ENCODE peak calls at places on chromosomes 3 and 15, in four cellular contexts. O is sigmoid colon, I is stomach, A is body of pancreas. M is an unnamed sample.

GRCh38 chr3:103048371-103048722 is 613.5 kb downstream of the ZPLD1 start:
- DNase-seq in O (no peak), I (no peak), A (no peak), M (no peak)

GRCh38 chr3:174023445-174023844 is 625.9 kb downstream of the NLGN1 start:
- DNase-seq in O (no peak), I (no peak), A (no peak), M (no peak)

GRCh38 chr15:90873998-90874605 is 5.7 kb downstream of the FURIN start:
- DNase-seq in O (no peak), I (peak; percentile 76), A (peak; percentile 91), M (no peak)

GRCh38 chr3:72155391-72156064 is 370.6 kb upstream of the PROK2 start:
- DNase-seq in O (peak; percentile 85), I (peak; percentile 37), A (peak; percentile 69), M (peak; percentile 86)

GRCh38 chr15:90883971-90884718 is at the start of gene FES:
- DNase-seq in O (peak; percentile 86), I (peak; percentile 67), A (peak; percentile 65), M (peak; percentile 87)

GRCh38 chr15:89358755-89359439 is 24.3 kb upstream of the POLG start:
- DNase-seq in O (peak; percentile 81), I (peak; percentile 81), A (peak; percentile 74), M (no peak)

GRCh38 chr3:71916747-71917369 is 131.9 kb upstream of the PROK2 start:
- DNase-seq in O (no peak), I (no peak), A (no peak), M (no peak)

GRCh38 chr3:139935866-139936817 is 1.2 kb downstream of the CLSTN2 start:
- DNase-seq in O (peak; percentile 72), I (peak; percentile 26), A (peak; percentile 58), M (peak; percentile 83)

GRCh38 chr3:80060664-80061063 is 292.9 kb upstream of the ROBO1 start:
- DNase-seq in O (no peak), I (no peak), A (no peak), M (no peak)

GRCh38 chr15:96414875-96415274 is 84.4 kb downstream of the NR2F2 start:
- DNase-seq in O (no peak), I (no peak), A (no peak), M (no peak)

GRCh38 chr3:36786921-36787890 is 22.9 kb upstream of the DCLK3 start:
- DNase-seq in O (no peak), I (no peak), A (no peak), M (no peak)

GRCh38 chr15:78243076-78243475 is 8.7 kb upstream of the ACSBG1 start:
- DNase-seq in O (peak; percentile 42), I (no peak), A (no peak), M (no peak)

GRCh38 chr3:46065294-46065705 is 38.0 kb upstream of the XCR1 start:
- DNase-seq in O (no peak), I (peak; percentile 38), A (peak; percentile 35), M (no peak)

GRCh38 chr3:188950832-188951489 is 220.8 kb upstream of the TPRG1 start:
- DNase-seq in O (peak; percentile 94), I (peak; percentile 84), A (peak; percentile 93), M (peak; percentile 89)

GRCh38 chr3:35665390-35666055 is 26.2 kb downstream of the ARPP21 start:
- DNase-seq in O (no peak), I (no peak), A (no peak), M (no peak)

GRCh38 chr15:73493936-73494335 is 51.0 kb downstream of the REC114 start:
- DNase-seq in O (no peak), I (no peak), A (no peak), M (no peak)

GRCh38 chr15:34018021-34018645 is 20.9 kb downstream of the AVEN start:
- DNase-seq in O (no peak), I (peak; percentile 29), A (no peak), M (no peak)

GRCh38 chr3:100615684-100616083 is 6.3 kb downstream of the ADGRG7 start:
- DNase-seq in O (no peak), I (no peak), A (no peak), M (no peak)

GRCh38 chr3:177835008-177835407 is 637.7 kb upstream of the TBL1XR1 start:
- DNase-seq in O (no peak), I (no peak), A (no peak), M (no peak)

GRCh38 chr3:20773320-20773984 is 587.4 kb upstream of the SGO1 start:
- DNase-seq in O (no peak), I (no peak), A (no peak), M (no peak)

GRCh38 chr3:116253511-116253910 is 191.8 kb downstream of the LSAMP start:
- DNase-seq in O (no peak), I (no peak), A (no peak), M (no peak)

GRCh38 chr3:47109393-47109792 is 54.5 kb downstream of the SETD2 start:
- DNase-seq in O (no peak), I (no peak), A (no peak), M (no peak)

GRCh38 chr3:139353920-139354556 is 10.2 kb downstream of the MRPS22 start:
- DNase-seq in O (no peak), I (no peak), A (peak; percentile 57), M (no peak)

GRCh38 chr3:30476373-30477082 is 129.9 kb upstream of the TGFBR2 start:
- DNase-seq in O (no peak), I (no peak), A (no peak), M (no peak)

GRCh38 chr3:182716114-182716688 is 77.1 kb upstream of the ATP11B start:
- DNase-seq in O (no peak), I (no peak), A (no peak), M (no peak)

GRCh38 chr15:80090041-80090440 is 30.6 kb downstream of the ZFAND6 start:
- DNase-seq in O (no peak), I (no peak), A (no peak), M (no peak)

GRCh38 chr15:93020976-93021772 is 67.8 kb downstream of the RGMA start:
- DNase-seq in O (no peak), I (no peak), A (no peak), M (no peak)

GRCh38 chr3:186612721-186613636 is at the start of gene AHSG:
- DNase-seq in O (no peak), I (no peak), A (no peak), M (no peak)

GRCh38 chr3:72042397-72043211 is 257.7 kb upstream of the PROK2 start:
- DNase-seq in O (no peak), I (no peak), A (no peak), M (no peak)

GRCh38 chr3:12148183-12148940 is 10.3 kb downstream of the TIMP4 start:
- DNase-seq in O (peak; percentile 80), I (no peak), A (no peak), M (no peak)

GRCh38 chr15:82553846-82554245 is 13.6 kb upstream of the RPS17 start:
- DNase-seq in O (no peak), I (no peak), A (no peak), M (no peak)

GRCh38 chr3:30493912-30494311 is 112.5 kb upstream of the TGFBR2 start:
- DNase-seq in O (peak; percentile 82), I (no peak), A (no peak), M (no peak)

GRCh38 chr3:72350761-72351505 is 497.3 kb downstream of the SHQ1 start:
- DNase-seq in O (no peak), I (no peak), A (no peak), M (no peak)

GRCh38 chr3:180306691-180307090 is 270.0 kb upstream of the PEX5L start:
- DNase-seq in O (no peak), I (no peak), A (peak; percentile 29), M (no peak)

GRCh38 chr15:77798151-77798550 is 165.4 kb upstream of the LINGO1 start:
- DNase-seq in O (no peak), I (peak; percentile 57), A (peak; percentile 33), M (no peak)

GRCh38 chr3:146325170-146325569 is 74.3 kb upstream of the PLSCR4 start:
- DNase-seq in O (no peak), I (no peak), A (no peak), M (no peak)

GRCh38 chr3:155890671-155891190 is 20.3 kb downstream of the GMPS start:
- DNase-seq in O (no peak), I (no peak), A (no peak), M (no peak)

GRCh38 chr15:41935566-41936020 is 36.8 kb downstream of the EHD4 start:
- DNase-seq in O (peak; percentile 38), I (no peak), A (no peak), M (no peak)
- TF ChIP-seq POLR2A in O (no peak), I (no peak), A (no peak), M (no peak)

GRCh38 chr3:196689941-196690660 is 21.9 kb downstream of the CEP19 start:
- DNase-seq in O (no peak), I (no peak), A (no peak), M (no peak)
- H3K4me3 ChIP-seq in O (no peak overlapping the region), I (no peak overlapping the region), A (no peak overlapping the region), M (no peak overlapping the region)

DNA sequence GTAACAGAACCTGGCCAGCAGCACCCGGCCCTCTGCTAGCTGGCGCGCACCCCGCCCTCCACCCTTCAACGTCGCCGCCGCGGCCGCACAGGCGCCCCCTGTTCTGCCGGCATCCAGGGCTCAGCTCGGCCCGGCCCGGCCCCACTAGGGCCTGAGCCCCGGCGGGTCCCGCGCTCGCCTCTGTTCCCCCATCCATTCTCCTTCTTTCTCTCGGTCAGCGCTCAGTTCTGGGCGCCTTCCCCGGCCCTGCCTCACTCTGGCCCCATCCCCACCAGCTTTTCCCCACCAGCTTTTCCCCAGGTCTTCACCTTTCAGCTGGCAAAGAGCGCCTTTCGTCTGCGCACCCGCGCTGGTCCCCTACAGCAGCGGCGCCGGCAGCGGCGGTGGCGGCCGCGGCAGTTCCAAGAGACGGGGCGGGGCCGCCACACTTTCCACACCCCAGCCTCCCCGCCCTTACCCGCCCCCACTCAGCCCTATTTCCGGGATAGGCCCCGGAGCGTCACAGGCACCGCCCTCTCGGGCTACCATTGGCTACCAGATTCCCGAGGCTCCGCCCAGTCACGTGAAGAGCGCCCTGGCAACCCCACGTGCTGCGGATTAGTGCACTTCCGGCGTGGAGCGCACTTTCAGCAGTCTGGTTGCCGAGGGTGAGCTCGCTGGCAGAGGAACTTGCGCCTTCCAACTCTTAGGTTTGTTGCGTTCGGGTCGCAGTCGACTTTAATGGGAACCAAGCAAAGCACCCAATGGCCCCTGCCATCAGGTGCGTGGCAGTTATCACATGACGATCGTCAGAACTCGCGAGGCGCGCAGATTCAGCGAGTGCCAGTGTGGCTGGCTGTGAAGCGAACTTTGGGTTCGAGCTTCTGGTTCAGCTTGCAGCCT is at the start of gene EIF5A2:
- DNase-seq in O (peak; percentile 97), I (peak; percentile 90), A (peak; percentile 94), M (peak; percentile 97)
- TF ChIP-seq POLR2A in O (no peak), I (no peak), A (peak; percentile 66), M (no peak)

GRCh38 chr15:65923264-65923663 is 54.0 kb downstream of the RAB11A start:
- DNase-seq in O (no peak), I (no peak), A (no peak), M (no peak)

GRCh38 chr15:65926899-65927298 is 57.6 kb downstream of the RAB11A start:
- DNase-seq in O (no peak), I (no peak), A (no peak), M (no peak)

GRCh38 chr15:65924004-65924403 is 54.7 kb downstream of the RAB11A start:
- DNase-seq in O (no peak), I (no peak), A (no peak), M (no peak)

GRCh38 chr15:65926459-65926858 is 57.2 kb downstream of the RAB11A start:
- DNase-seq in O (no peak), I (no peak), A (no peak), M (no peak)

DNA sequence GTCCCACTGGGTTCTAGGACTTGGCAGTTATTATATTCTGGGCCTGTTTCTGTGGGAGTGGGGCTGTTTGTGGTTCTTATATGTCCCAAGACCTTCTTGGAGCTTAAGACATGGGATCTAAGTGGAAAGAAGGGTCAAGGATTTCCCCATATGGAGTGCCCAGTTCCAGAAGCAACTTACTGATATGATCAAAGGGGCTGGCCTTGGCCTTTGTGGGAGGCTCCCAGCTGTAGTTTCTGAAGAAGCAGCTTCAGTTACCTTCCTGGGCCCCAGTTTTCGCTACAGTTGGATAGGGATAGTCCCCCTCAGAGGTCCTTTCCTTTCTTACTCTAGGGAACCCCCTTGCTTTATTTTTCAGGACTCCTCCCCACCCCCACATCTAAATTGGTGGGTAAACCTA is 56.0 kb downstream of the RAB11A start:
- DNase-seq in O (no peak), I (no peak), A (no peak), M (no peak)
- H3K4me3 ChIP-seq in O (no peak overlapping the region), I (no peak overlapping the region), A (no peak overlapping the region), M (no peak overlapping the region)